ENCODE peak calls at places on chromosomes 7 and 10, in five cellular contexts. M is astrocyte of the spinal cord, U is AG09309, I is bronchial epithelial cell, X is kidney. Z is an unnamed sample.

GRCh38 chr10:47323636-47324299 is 1.5 kb downstream of the GDF2 start:
- DNase-seq in M (no peak), U (no peak), I (no peak), X (peak), Z (no peak)

GRCh38 chr7:83629117-83629880 is 19.6 kb downstream of the SEMA3E start:
- DNase-seq in M (no peak), U (no peak), I (no peak), X (peak), Z (no peak)

GRCh38 chr7:37786741-37787569 is 61.4 kb upstream of the NME8 start:
- DNase-seq in M (no peak), U (no peak), I (no peak), X (no peak), Z (no peak)

GRCh38 chr7:74246497-74246896 is 7.7 kb downstream of the RFC2 start:
- DNase-seq in M (no peak), U (no peak), I (no peak), X (no peak), Z (no peak)

GRCh38 chr7:54841772-54842707 is 83.0 kb upstream of the SEC61G start:
- DNase-seq in M (peak), U (peak), I (peak), X (no peak), Z (no peak)

GRCh38 chr7:133054167-133054840 is 27.6 kb downstream of the CHCHD3 start:
- DNase-seq in M (peak), U (no peak), I (peak), X (no peak), Z (no peak)

GRCh38 chr10:119378737-119379067 is 163.8 kb downstream of the RGS10 start:
- DNase-seq in M (no peak), U (no peak), I (no peak), X (no peak), Z (no peak)

GRCh38 chr7:158816995-158817394 is 12.3 kb downstream of the ESYT2 start:
- DNase-seq in M (no peak), U (no peak), I (peak), X (no peak), Z (no peak)

GRCh38 chr7:200704-201103 is 8.3 kb downstream of the FAM20C start:
- DNase-seq in M (no peak), U (no peak), I (no peak), X (no peak), Z (no peak)

GRCh38 chr10:113945075-113945686 is 90.7 kb downstream of the NHLRC2 start:
- DNase-seq in M (peak), U (no peak), I (peak), X (no peak), Z (peak)

GRCh38 chr7:75993689-75994387 is 557 bp downstream of the TMEM120A start:
- DNase-seq in M (peak), U (no peak), I (peak), X (peak), Z (no peak)

GRCh38 chr7:30836991-30837390 is 65.8 kb downstream of the MINDY4 start:
- DNase-seq in M (no peak), U (no peak), I (no peak), X (no peak), Z (no peak)

GRCh38 chr10:3122486-3123205 is 49.9 kb downstream of the PITRM1 start:
- DNase-seq in M (no peak), U (no peak), I (peak), X (peak), Z (no peak)

GRCh38 chr10:17736223-17736622 is 15.8 kb upstream of the TMEM236 start:
- DNase-seq in M (no peak), U (no peak), I (no peak), X (no peak), Z (no peak)

GRCh38 chr10:113329121-113329596 is 223.7 kb upstream of the HABP2 start:
- DNase-seq in M (peak), U (peak), I (peak), X (no peak), Z (no peak)

GRCh38 chr7:121081327-121081936 is 92.9 kb downstream of the CPED1 start:
- DNase-seq in M (peak), U (peak), I (peak), X (no peak), Z (no peak)

GRCh38 chr7:117322741-117323584 is at the start of gene WNT2:
- DNase-seq in M (peak), U (no peak), I (no peak), X (no peak), Z (no peak)

DNA sequence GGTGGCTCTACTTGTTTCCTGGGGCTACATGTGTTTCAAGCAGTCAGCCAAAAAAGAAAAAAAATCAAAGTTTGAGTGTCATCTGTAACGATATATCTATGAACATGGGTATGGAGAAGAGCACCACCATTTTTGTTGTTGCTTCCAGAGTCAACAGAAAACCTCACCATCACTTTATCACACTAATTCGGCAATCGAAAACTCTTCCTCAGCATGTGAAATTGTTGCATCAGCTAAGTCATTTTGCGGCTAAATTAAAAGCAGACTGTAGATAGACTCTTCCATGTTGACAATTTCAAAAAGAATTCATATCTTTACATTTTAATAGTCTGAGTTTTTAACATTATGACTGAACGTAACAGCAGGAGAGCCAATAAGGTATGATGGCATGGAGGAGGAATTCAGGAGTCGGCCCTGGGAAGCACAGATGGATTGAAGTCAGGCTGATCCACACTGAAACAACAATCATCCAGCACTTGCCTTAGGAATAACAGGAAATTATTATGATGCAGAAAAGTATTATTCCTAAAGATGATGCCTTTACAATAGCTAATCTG is 455.7 kb upstream of the KLF6 start:
- DNase-seq in M (peak), U (peak), I (no peak), X (no peak), Z (peak)
- H3K4me3 ChIP-seq in M (no peak), U (no peak), I (no peak), X (no peak), Z (no peak)

GRCh38 chr10:43409385-43410109 is 561 bp upstream of the HNRNPF start:
- DNase-seq in M (no peak), U (no peak), I (no peak), X (peak), Z (no peak)

GRCh38 chr10:43408710-43409384 is at the start of gene HNRNPF:
- DNase-seq in M (peak), U (peak), I (peak), X (peak), Z (peak)

GRCh38 chr10:43411536-43411935 is 2.5 kb upstream of the HNRNPF start:
- DNase-seq in M (no peak), U (no peak), I (no peak), X (no peak), Z (no peak)

GRCh38 chr10:43408331-43408709 is 666 bp downstream of the HNRNPF start:
- DNase-seq in M (no peak), U (no peak), I (no peak), X (no peak), Z (no peak)

DNA sequence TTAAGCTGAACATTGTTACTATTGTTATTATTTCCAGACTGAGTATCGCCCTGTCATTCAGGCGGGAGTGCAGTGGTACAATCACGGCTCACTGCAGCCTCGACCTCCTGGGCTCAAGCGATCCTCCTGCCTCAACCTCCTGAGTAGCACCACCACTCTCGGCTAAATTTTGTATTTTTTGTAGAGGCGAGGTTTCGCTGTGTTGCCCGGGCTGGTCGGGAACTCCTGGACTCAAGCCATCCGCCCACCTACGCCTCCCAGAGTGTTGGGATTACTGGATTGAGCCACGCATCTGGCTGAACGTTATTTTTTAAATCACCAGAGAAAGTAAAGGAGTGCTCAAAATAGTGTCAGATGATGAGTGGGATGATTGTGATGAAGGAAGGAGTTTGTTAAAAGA is 1.4 kb upstream of the HNRNPF start:
- DNase-seq in M (no peak), U (no peak), I (no peak), X (no peak), Z (no peak)
- H3K4me3 ChIP-seq in M (no peak), U (no peak), I (no peak), X (no peak), Z (no peak)

GRCh38 chr7:134782121-134782623 is 2.7 kb downstream of the CALD1 start:
- DNase-seq in M (peak), U (no peak), I (peak), X (no peak), Z (no peak)

GRCh38 chr7:134780166-134780853 is 876 bp downstream of the CALD1 start:
- DNase-seq in M (peak), U (no peak), I (no peak), X (no peak), Z (no peak)

GRCh38 chr7:134778941-134779740 is at the start of gene CALD1:
- DNase-seq in M (peak), U (peak), I (peak), X (peak), Z (peak)

GRCh38 chr7:134779741-134780065 is 269 bp downstream of the CALD1 start:
- DNase-seq in M (no peak), U (no peak), I (no peak), X (no peak), Z (no peak)

GRCh38 chr7:134781171-134781570 is 1.7 kb downstream of the CALD1 start:
- DNase-seq in M (peak), U (no peak), I (no peak), X (no peak), Z (no peak)
- H3K4me3 ChIP-seq in M (peak), U (peak), I (peak), X (peak), Z (peak)

GRCh38 chr7:20299647-20300312 is 30.9 kb upstream of the ITGB8 start:
- DNase-seq in M (peak), U (no peak), I (no peak), X (no peak), Z (no peak)
- H3K4me3 ChIP-seq in M (no peak), U (no peak), I (no peak), X (no peak), Z (no peak)

GRCh38 chr7:131285558-131285957 is 42.1 kb upstream of the MKLN1 start:
- DNase-seq in M (no peak), U (no peak), I (no peak), X (no peak), Z (no peak)

GRCh38 chr7:131289051-131289450 is 38.6 kb upstream of the MKLN1 start:
- DNase-seq in M (no peak), U (no peak), I (no peak), X (no peak), Z (no peak)

GRCh38 chr7:131281649-131282048 is 46.0 kb upstream of the MKLN1 start:
- DNase-seq in M (no peak), U (no peak), I (no peak), X (no peak), Z (no peak)

GRCh38 chr7:131288446-131288845 is 39.2 kb upstream of the MKLN1 start:
- DNase-seq in M (no peak), U (no peak), I (no peak), X (no peak), Z (no peak)

DNA sequence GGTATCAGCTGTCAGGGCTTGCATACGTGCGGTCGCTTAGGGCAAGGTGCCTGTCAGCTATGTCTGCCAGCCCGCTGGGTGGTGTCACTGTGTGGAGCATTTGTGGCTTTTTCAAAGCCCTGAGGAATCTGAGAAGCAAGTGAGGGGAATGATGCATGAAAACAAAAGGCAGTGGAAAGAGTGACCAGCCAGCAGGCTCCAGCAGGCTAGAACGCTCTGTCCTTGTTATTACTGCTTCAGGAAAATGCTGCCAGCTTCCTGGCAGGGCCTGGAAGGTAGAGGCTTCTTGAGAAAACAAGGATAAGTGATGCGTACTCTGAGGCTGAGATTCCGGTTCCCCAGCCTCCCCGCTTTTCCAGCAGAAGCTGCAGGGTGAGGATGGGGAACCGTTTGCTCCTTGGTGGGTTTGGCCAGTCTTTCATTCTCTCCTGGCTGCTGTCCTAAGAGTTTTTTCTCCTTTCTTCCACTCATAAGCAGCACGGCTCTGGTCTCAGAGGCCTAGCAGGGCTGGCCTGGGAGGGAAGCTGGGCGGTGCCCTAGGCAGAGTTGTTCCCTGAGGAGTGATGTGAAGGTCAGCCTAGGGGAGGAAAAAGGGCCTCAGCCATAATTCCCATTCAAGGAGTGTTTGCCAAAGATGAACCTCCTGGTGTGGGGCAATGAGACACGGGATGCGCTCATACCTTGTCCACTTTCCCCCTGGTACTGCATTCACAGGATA is 42.8 kb upstream of the MKLN1 start:
- DNase-seq in M (peak), U (no peak), I (peak), X (peak), Z (no peak)
- H3K4me3 ChIP-seq in M (no peak), U (no peak), I (no peak), X (no peak), Z (no peak)

DNA sequence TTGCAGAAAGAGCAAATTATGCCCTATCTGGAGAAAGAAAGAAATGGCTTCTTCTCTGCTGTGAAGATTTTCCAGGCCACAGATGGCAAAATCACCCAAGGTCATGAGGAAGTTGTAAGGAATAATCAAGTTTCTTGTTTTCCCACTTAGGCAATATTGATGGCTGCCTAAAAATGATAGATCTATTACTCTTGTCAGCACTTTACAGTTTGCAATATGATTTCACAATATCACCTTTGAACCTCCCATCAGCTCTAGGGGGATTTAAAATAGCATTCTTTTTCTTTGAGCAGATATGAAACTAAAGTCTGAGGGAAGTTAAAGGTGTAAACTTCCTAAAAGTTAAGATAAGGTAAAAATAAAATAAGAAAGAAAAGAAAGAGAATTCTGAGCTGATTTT is 6.7 kb downstream of the NPSR1 start:
- DNase-seq in M (no peak), U (no peak), I (no peak), X (no peak), Z (no peak)
- H3K4me3 ChIP-seq in M (no peak), U (no peak), I (no peak), X (no peak), Z (no peak)

GRCh38 chr7:105352922-105353668 is 35.6 kb downstream of the SRPK2 start:
- DNase-seq in M (no peak), U (no peak), I (no peak), X (no peak), Z (no peak)
- H3K4me3 ChIP-seq in M (no peak), U (no peak), I (no peak), X (no peak), Z (no peak)